ENCODE peak calls at places on chromosome 19, in seven cellular contexts. G, K, O, H, Z, V and P are unnamed samples.

GRCh38 chr19:29413435-29413834 is 112.4 kb upstream of the VSTM2B start:
- DNase-seq in O (no peak), V (no peak), G (no peak), Z (no peak), K (no peak), H (no peak), P (no peak)

GRCh38 chr19:55563261-55563690 is 17.4 kb downstream of the ZNF579 start:
- DNase-seq in G (no peak), K (no peak), V (no peak), O (no peak), H (no peak), Z (no peak), P (peak)

GRCh38 chr19:5828661-5829566 is 10.6 kb downstream of the FUT6 start:
- DNase-seq in H (peak), O (no peak), G (peak), Z (no peak), V (no peak), K (no peak), P (no peak)

GRCh38 chr19:38877781-38878574 is at the start of gene RINL:
- DNase-seq in V (no peak), G (peak), K (no peak), Z (no peak), H (peak), O (peak), P (peak)

GRCh38 chr19:29964171-29964570 is 22.1 kb downstream of the URI1 start:
- DNase-seq in H (no peak), Z (no peak), O (no peak), K (peak), G (no peak), V (no peak), P (no peak)

GRCh38 chr19:2253106-2254051 is 2.8 kb downstream of the JSRP1 start:
- DNase-seq in V (peak), Z (no peak), G (no peak), O (peak), K (no peak), H (no peak), P (no peak)

GRCh38 chr19:11699931-11700794 is 38.6 kb downstream of the ZNF823 start:
- DNase-seq in K (peak), O (no peak), V (peak), H (peak), G (peak), Z (no peak), P (no peak)

GRCh38 chr19:18659281-18660050 is 22.6 kb downstream of the KLHL26 start:
- DNase-seq in V (no peak), Z (no peak), K (no peak), O (no peak), G (no peak), H (no peak), P (no peak)

GRCh38 chr19:16442386-16443276 is 29.1 kb downstream of the EPS15L1 start:
- DNase-seq in O (no peak), V (no peak), K (no peak), H (peak), G (peak), Z (no peak), P (peak)

GRCh38 chr19:2616741-2617392 is 85.6 kb downstream of the GNG7 start:
- DNase-seq in G (no peak), H (no peak), V (no peak), Z (no peak), O (no peak), K (no peak), P (no peak)

GRCh38 chr19:18119243-18120105 is 21.9 kb downstream of the MAST3 start:
- DNase-seq in G (no peak), Z (no peak), H (no peak), K (no peak), V (no peak), O (peak), P (no peak)

GRCh38 chr19:49639401-49640112 is 386 bp downstream of the RRAS start:
- DNase-seq in K (no peak), Z (no peak), V (no peak), H (no peak), O (no peak), G (no peak), P (no peak)

GRCh38 chr19:12786149-12786870 is 5.0 kb upstream of the JUNB start:
- DNase-seq in Z (peak), G (no peak), H (no peak), K (no peak), V (no peak), O (no peak), P (no peak)

GRCh38 chr19:30780032-30780431 is 407.8 kb downstream of the ZNF536 start:
- DNase-seq in O (no peak), H (no peak), V (no peak), G (no peak), K (no peak), Z (no peak), P (no peak)

GRCh38 chr19:13401388-13401787 is 104.9 kb downstream of the CACNA1A start:
- DNase-seq in V (no peak), G (no peak), H (no peak), K (no peak), Z (no peak), O (no peak), P (no peak)

GRCh38 chr19:10643968-10644290 is 10.2 kb upstream of the ILF3 start:
- DNase-seq in Z (no peak), K (no peak), G (no peak), O (no peak), H (no peak), V (no peak), P (no peak)

GRCh38 chr19:29724741-29725140 is 9.7 kb upstream of the C19orf12 start:
- DNase-seq in O (no peak), Z (no peak), V (no peak), G (no peak), H (no peak), K (no peak), P (no peak)

GRCh38 chr19:45340899-45341453 is 426 bp downstream of the KLC3 start:
- DNase-seq in H (no peak), V (no peak), O (no peak), K (no peak), G (no peak), Z (no peak), P (no peak)

GRCh38 chr19:28169168-28169862 is 1043.6 kb downstream of the UQCRFS1 start:
- DNase-seq in H (no peak), G (peak), O (no peak), V (no peak), Z (no peak), K (no peak), P (no peak)

GRCh38 chr19:5894704-5895349 is 8.8 kb downstream of the NDUFA11 start:
- DNase-seq in K (no peak), V (no peak), H (no peak), G (no peak), O (no peak), Z (no peak), P (no peak)

GRCh38 chr19:46355234-46355990 is 8.5 kb downstream of the PPP5C start:
- DNase-seq in K (no peak), H (no peak), Z (no peak), G (no peak), V (no peak), O (no peak), P (no peak)

GRCh38 chr19:53136432-53136831 is 3.7 kb upstream of the ZNF415 start:
- DNase-seq in K (no peak), G (no peak), V (no peak), H (no peak), O (no peak), Z (no peak), P (no peak)

GRCh38 chr19:33622809-33623511 is 1.2 kb downstream of the CHST8 start:
- DNase-seq in G (no peak), V (no peak), O (no peak), H (no peak), K (no peak), Z (no peak), P (no peak)

GRCh38 chr19:1047696-1048147 is 7.8 kb downstream of the ABCA7 start:
- DNase-seq in H (no peak), G (no peak), V (no peak), K (no peak), Z (no peak), O (no peak), P (no peak)

GRCh38 chr19:43763473-43763939 is 8.7 kb upstream of the SMG9 start:
- DNase-seq in Z (no peak), G (no peak), V (no peak), K (no peak), H (no peak), O (no peak), P (no peak)

GRCh38 chr19:55491546-55492360 is 3.5 kb downstream of the SSC5D start:
- DNase-seq in G (no peak), H (no peak), O (no peak), K (peak), V (no peak), Z (no peak), P (no peak)

GRCh38 chr19:3006075-3006767 is 22.9 kb downstream of the TLE2 start:
- DNase-seq in G (no peak), Z (no peak), O (no peak), H (no peak), K (no peak), V (no peak), P (no peak)

GRCh38 chr19:55454787-55455243 is 6.6 kb downstream of the ISOC2 start:
- DNase-seq in V (peak), O (peak), K (no peak), G (peak), H (no peak), Z (no peak), P (peak)

GRCh38 chr19:18795540-18795939 is 4.4 kb upstream of the COMP start:
- DNase-seq in G (no peak), Z (no peak), V (no peak), K (no peak), H (no peak), O (no peak), P (no peak)

GRCh38 chr19:23415561-23416191 is 20.4 kb upstream of the ZNF91 start:
- DNase-seq in K (no peak), O (no peak), V (peak), H (no peak), G (peak), Z (no peak), P (peak)

GRCh38 chr19:39128511-39129079 is 3.0 kb downstream of the PAK4 start:
- DNase-seq in H (no peak), V (no peak), G (no peak), K (peak), Z (no peak), O (no peak), P (no peak)

GRCh38 chr19:1266818-1267440 is 2.2 kb upstream of the CIRBP start:
- DNase-seq in V (peak), Z (peak), O (peak), H (no peak), G (peak), K (peak), P (no peak)

GRCh38 chr19:54248016-54248601 is 5.5 kb upstream of the LILRA6 start:
- DNase-seq in H (no peak), K (no peak), Z (no peak), G (no peak), O (no peak), V (no peak), P (no peak)

GRCh38 chr19:33347300-33347699 is 26.2 kb upstream of the CEBPG start:
- DNase-seq in V (no peak), H (no peak), K (peak), G (no peak), Z (no peak), O (no peak), P (no peak)

GRCh38 chr19:30017172-30017571 is 75.1 kb downstream of the URI1 start:
- DNase-seq in G (no peak), K (no peak), Z (no peak), O (no peak), V (no peak), H (no peak), P (no peak)

GRCh38 chr19:12946092-12946845 is 607 bp downstream of the RAD23A start:
- DNase-seq in Z (peak), H (peak), O (peak), G (no peak), K (peak), V (peak), P (no peak)

GRCh38 chr19:36008336-36008978 is at the start of gene SYNE4:
- DNase-seq in V (no peak), G (peak), H (no peak), Z (peak), O (no peak), K (no peak), P (no peak)